ENCODE peak calls at places on chromosomes 5 and 9, in four cellular contexts. One of them, this sample, is unnamed.

GRCh38 chr9:133054966-133055365 is 6.8 kb upstream of the CEL start:
- DNase-seq in PC-3: no peak
- DNase-seq in IMR-90: peak; percentile 40
- DNase-seq in H1: no peak
- DNase-seq in this sample: peak; percentile 94

GRCh38 chr9:70053864-70054263 is 10.2 kb downstream of the MAMDC2 start:
- DNase-seq in H1: no peak
- DNase-seq in PC-3: peak; percentile 86
- DNase-seq in IMR-90: no peak
- DNase-seq in this sample: no peak

GRCh38 chr9:133731876-133732321 is 6.3 kb downstream of the SARDH start:
- DNase-seq in IMR-90: peak; percentile 47
- DNase-seq in PC-3: peak; percentile 45
- DNase-seq in H1: no peak
- DNase-seq in this sample: peak; percentile 99

GRCh38 chr9:121294866-121295661 is 27.1 kb downstream of the GSN start:
- DNase-seq in H1: no peak
- DNase-seq in IMR-90: no peak
- DNase-seq in PC-3: no peak
- DNase-seq in this sample: no peak

GRCh38 chr9:7407246-7407645 is 392.3 kb downstream of the DMAC1 start:
- DNase-seq in IMR-90: no peak
- DNase-seq in H1: no peak
- DNase-seq in PC-3: no peak
- DNase-seq in this sample: no peak

GRCh38 chr9:123080444-123080843 is 47.0 kb downstream of the GPR21 start:
- DNase-seq in PC-3: no peak
- DNase-seq in H1: no peak
- DNase-seq in IMR-90: no peak
- DNase-seq in this sample: no peak

GRCh38 chr9:110371411-110372013 is 33.8 kb upstream of the TXNDC8 start:
- DNase-seq in PC-3: no peak
- DNase-seq in IMR-90: no peak
- DNase-seq in H1: no peak
- DNase-seq in this sample: no peak

GRCh38 chr5:119597728-119598298 is 31.5 kb upstream of the FAM170A start:
- DNase-seq in H1: no peak
- DNase-seq in IMR-90: no peak
- DNase-seq in PC-3: no peak
- DNase-seq in this sample: no peak

GRCh38 chr5:61082516-61083280 is 79.6 kb downstream of the SMIM15 start:
- DNase-seq in IMR-90: peak; percentile 39
- DNase-seq in PC-3: peak; percentile 14
- DNase-seq in H1: no peak
- DNase-seq in this sample: no peak

GRCh38 chr9:110047955-110048472 is 159.9 kb downstream of the C9orf152 start:
- DNase-seq in IMR-90: no peak
- DNase-seq in PC-3: no peak
- DNase-seq in H1: peak; percentile 67
- DNase-seq in this sample: no peak

GRCh38 chr9:87201316-87201715 is 254.0 kb upstream of the GAS1 start:
- DNase-seq in PC-3: no peak
- DNase-seq in H1: no peak
- DNase-seq in IMR-90: peak; percentile 68
- DNase-seq in this sample: no peak

GRCh38 chr5:6775595-6775994 is 62.4 kb downstream of the TENT4A start:
- DNase-seq in IMR-90: no peak
- DNase-seq in PC-3: no peak
- DNase-seq in H1: no peak
- DNase-seq in this sample: peak; percentile 79

GRCh38 chr5:72108200-72109050 is 1.1 kb downstream of the MAP1B start:
- DNase-seq in PC-3: peak; percentile 55
- DNase-seq in IMR-90: peak; percentile 67
- DNase-seq in H1: peak; percentile 86
- DNase-seq in this sample: peak; percentile 95

GRCh38 chr9:83034026-83034425 is 28.9 kb downstream of the RASEF start:
- DNase-seq in PC-3: no peak
- DNase-seq in IMR-90: peak; percentile 62
- DNase-seq in H1: no peak
- DNase-seq in this sample: no peak

GRCh38 chr9:91151014-91151740 is 210.5 kb downstream of the AUH start:
- DNase-seq in PC-3: no peak
- DNase-seq in H1: no peak
- DNase-seq in IMR-90: peak; percentile 81
- DNase-seq in this sample: no peak

GRCh38 chr5:56406221-56406620 is 173.1 kb upstream of the ANKRD55 start:
- DNase-seq in PC-3: no peak
- DNase-seq in IMR-90: no peak
- DNase-seq in H1: no peak
- DNase-seq in this sample: no peak

GRCh38 chr9:28808042-28808441 is 1234.8 kb upstream of the C9orf72 start:
- DNase-seq in IMR-90: no peak
- DNase-seq in PC-3: peak; percentile 72
- DNase-seq in H1: no peak
- DNase-seq in this sample: no peak

GRCh38 chr9:107487521-107488399 is 1.8 kb downstream of the KLF4 start:
- DNase-seq in IMR-90: no peak
- DNase-seq in H1: peak; percentile 84
- DNase-seq in PC-3: peak; percentile 79
- DNase-seq in this sample: peak; percentile 69

GRCh38 chr5:111720333-111720890 is 36.6 kb downstream of the NREP start:
- DNase-seq in IMR-90: no peak
- DNase-seq in H1: no peak
- DNase-seq in PC-3: no peak
- DNase-seq in this sample: no peak

GRCh38 chr5:139275536-139276297 is 17.8 kb upstream of the MATR3 start:
- DNase-seq in IMR-90: no peak
- DNase-seq in H1: no peak
- DNase-seq in PC-3: peak; percentile 48
- DNase-seq in this sample: no peak

GRCh38 chr5:52811067-52811749 is 23.5 kb downstream of the ITGA1 start:
- DNase-seq in PC-3: peak; percentile 49
- DNase-seq in IMR-90: peak; percentile 77
- DNase-seq in H1: no peak
- DNase-seq in this sample: no peak

GRCh38 chr9:17394868-17395488 is 183.9 kb upstream of the SH3GL2 start:
- DNase-seq in PC-3: no peak
- DNase-seq in IMR-90: no peak
- DNase-seq in H1: no peak
- DNase-seq in this sample: no peak

GRCh38 chr9:122213589-122214413 is 15.0 kb downstream of the LHX6 start:
- DNase-seq in IMR-90: no peak
- DNase-seq in PC-3: peak; percentile 89
- DNase-seq in H1: peak; percentile 97
- DNase-seq in this sample: peak; percentile 77

GRCh38 chr9:133527444-133527920 is 2.7 kb upstream of the MYMK start:
- DNase-seq in H1: no peak
- DNase-seq in PC-3: no peak
- DNase-seq in IMR-90: no peak
- DNase-seq in this sample: no peak

GRCh38 chr9:113479150-113479761 is 15.7 kb downstream of the RGS3 start:
- DNase-seq in IMR-90: no peak
- DNase-seq in H1: no peak
- DNase-seq in PC-3: no peak
- DNase-seq in this sample: peak; percentile 30

GRCh38 chr9:133331641-133332380 is 4.2 kb downstream of the SURF6 start:
- DNase-seq in PC-3: no peak
- DNase-seq in IMR-90: no peak
- DNase-seq in H1: no peak
- DNase-seq in this sample: peak; percentile 62

GRCh38 chr5:156367602-156368001 is 40.6 kb downstream of the SGCD start:
- DNase-seq in PC-3: no peak
- DNase-seq in IMR-90: peak; percentile 97
- DNase-seq in H1: no peak
- DNase-seq in this sample: peak; percentile 43

GRCh38 chr5:180211761-180212035 is 2.7 kb upstream of the RASGEF1C start:
- DNase-seq in H1: no peak
- DNase-seq in IMR-90: no peak
- DNase-seq in PC-3: no peak
- DNase-seq in this sample: no peak

GRCh38 chr9:85666086-85666485 is 75.7 kb downstream of the AGTPBP1 start:
- DNase-seq in PC-3: no peak
- DNase-seq in H1: no peak
- DNase-seq in IMR-90: no peak
- DNase-seq in this sample: no peak

GRCh38 chr5:112878760-112879159 is 17.7 kb downstream of the SRP19 start:
- DNase-seq in IMR-90: peak; percentile 46
- DNase-seq in H1: no peak
- DNase-seq in PC-3: peak; percentile 48
- DNase-seq in this sample: no peak

GRCh38 chr5:31664566-31664965 is 25.6 kb downstream of the PDZD2 start:
- DNase-seq in IMR-90: peak; percentile 3
- DNase-seq in H1: peak; percentile 60
- DNase-seq in PC-3: peak; percentile 59
- DNase-seq in this sample: no peak

GRCh38 chr9:16811987-16812685 is 58.3 kb downstream of the BNC2 start:
- DNase-seq in PC-3: no peak
- DNase-seq in H1: no peak
- DNase-seq in IMR-90: no peak
- DNase-seq in this sample: peak; percentile 29

GRCh38 chr5:56717253-56717987 is 97.9 kb upstream of the MAP3K1 start:
- DNase-seq in H1: no peak
- DNase-seq in IMR-90: no peak
- DNase-seq in PC-3: no peak
- DNase-seq in this sample: no peak

GRCh38 chr9:129148463-129149204 is 29.4 kb downstream of the IER5L start:
- DNase-seq in H1: no peak
- DNase-seq in IMR-90: no peak
- DNase-seq in PC-3: no peak
- DNase-seq in this sample: peak; percentile 69

GRCh38 chr9:119268985-119269384 is 100.2 kb downstream of the BRINP1 start:
- DNase-seq in PC-3: no peak
- DNase-seq in IMR-90: no peak
- DNase-seq in H1: no peak
- DNase-seq in this sample: no peak

GRCh38 chr9:127139071-127139731 is 16.8 kb upstream of the ANGPTL2 start:
- DNase-seq in PC-3: no peak
- DNase-seq in H1: no peak
- DNase-seq in IMR-90: no peak
- DNase-seq in this sample: no peak
- H3K4me1 ChIP-seq in PC-3: no peaks in the 10 kb centered on the region
- H3K4me1 ChIP-seq in H1: peaks cover 8% of the 10 kb centered on the region
- H3K4me1 ChIP-seq in IMR-90: peaks cover 10% of the 10 kb centered on the region
- H3K4me1 ChIP-seq in this sample: peaks cover 8% of the 10 kb centered on the region

GRCh38 chr9:131905144-131905543 is 165.3 kb upstream of the RAPGEF1 start:
- DNase-seq in H1: no peak
- DNase-seq in IMR-90: no peak
- DNase-seq in PC-3: no peak
- DNase-seq in this sample: no peak
- H2AFZ ChIP-seq in H1: no peak overlapping the region
- H2AFZ ChIP-seq in IMR-90: no peak overlapping the region
- H2AFZ ChIP-seq in PC-3: no peak overlapping the region
- H2AFZ ChIP-seq in this sample: no peak overlapping the region

DNA sequence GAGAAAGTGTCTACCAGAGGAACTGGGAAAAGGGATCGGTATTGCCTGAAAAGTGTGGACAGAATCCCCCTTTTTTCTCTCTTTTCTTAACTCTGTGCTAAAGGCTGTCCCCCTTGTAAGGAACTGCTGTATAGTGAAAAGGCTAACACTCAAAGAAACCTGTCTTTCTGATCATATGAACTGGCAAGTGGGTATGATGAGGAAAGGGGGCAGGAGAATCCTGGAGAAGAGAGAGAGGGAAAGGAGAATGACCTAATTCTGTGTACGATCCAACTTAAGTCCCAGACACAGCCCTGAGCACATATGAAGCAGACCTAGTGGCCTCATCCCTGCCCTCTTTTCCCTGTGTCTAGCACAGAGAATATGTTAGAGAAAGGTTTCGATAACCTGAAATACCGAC is 967 bp downstream of the ANKRD31 start:
- DNase-seq in H1: no peak
- DNase-seq in PC-3: no peak
- DNase-seq in IMR-90: no peak
- DNase-seq in this sample: no peak
- H3K4me3 ChIP-seq in H1: no peak overlapping the region
- H3K4me3 ChIP-seq in PC-3: no peak overlapping the region
- H3K4me3 ChIP-seq in IMR-90: no peak overlapping the region
- H3K4me3 ChIP-seq in this sample: peak overlapping the region; percentile 90

GRCh38 chr5:169702726-169703481 is 65.8 kb downstream of the DOCK2 start:
- DNase-seq in H1: no peak
- DNase-seq in IMR-90: no peak
- DNase-seq in PC-3: no peak
- DNase-seq in this sample: no peak
- H3K4me1 ChIP-seq in H1: no peaks in the 10 kb centered on the region
- H3K4me1 ChIP-seq in IMR-90: peaks cover 25% of the 10 kb centered on the region
- H3K4me1 ChIP-seq in PC-3: peaks cover 19% of the 10 kb centered on the region
- H3K4me1 ChIP-seq in this sample: peaks cover 41% of the 10 kb centered on the region

DNA sequence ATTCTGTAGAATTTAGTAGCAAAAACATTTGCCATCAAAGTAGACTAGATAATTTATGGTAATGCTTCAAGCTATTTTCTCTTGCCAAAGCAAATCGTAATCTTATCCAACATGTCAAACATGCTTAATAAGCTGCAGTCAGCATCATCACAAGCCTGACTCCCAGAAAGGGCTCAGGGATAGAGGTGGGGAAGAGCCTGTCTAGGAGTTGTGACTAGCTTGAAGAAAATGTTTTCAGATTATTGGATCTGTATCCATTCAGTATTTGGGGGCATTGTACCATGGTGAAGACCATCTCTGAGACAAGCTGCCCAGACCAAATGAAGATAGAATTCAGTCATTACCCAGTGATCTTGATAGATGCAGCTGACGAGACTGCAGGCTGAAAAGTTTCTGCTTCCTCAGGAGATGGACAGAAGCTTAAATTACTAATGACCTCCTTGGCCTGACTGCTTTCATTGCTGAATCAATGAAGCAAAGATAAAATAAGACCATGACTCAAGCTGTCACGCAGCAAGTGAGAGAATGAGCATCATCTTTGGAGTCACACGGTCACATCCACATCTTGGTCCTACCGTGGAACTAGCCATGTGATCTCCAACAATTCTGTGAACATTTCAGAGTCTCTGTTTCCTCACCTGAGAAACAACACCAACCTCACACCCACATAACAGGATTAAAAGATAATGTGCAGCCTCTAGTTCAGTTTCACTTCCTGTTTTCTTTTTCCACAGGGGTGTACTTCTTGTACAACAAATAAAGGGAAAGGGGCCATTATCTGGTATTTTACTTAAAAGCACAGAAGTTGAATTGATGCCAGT is 9.4 kb downstream of the ERAP2 start:
- DNase-seq in H1: no peak
- DNase-seq in IMR-90: no peak
- DNase-seq in PC-3: no peak
- DNase-seq in this sample: no peak
- H2AFZ ChIP-seq in H1: no peak overlapping the region
- H2AFZ ChIP-seq in IMR-90: no peak overlapping the region
- H2AFZ ChIP-seq in PC-3: no peak overlapping the region
- H2AFZ ChIP-seq in this sample: no peak overlapping the region